ENCODE peak calls at places on chromosomes 2 and 18, in seven cellular contexts. K, E, H, G, Z, I and C are unnamed samples.

GRCh38 chr2:234494361-234495075 is 2.4 kb downstream of the ARL4C start:
- DNase-seq in K (peak; percentile 66), E (peak; percentile 46), H (no peak), G (no peak), Z (no peak), I (no peak), C (no peak)

GRCh38 chr18:78174737-78175136 is 804.9 kb upstream of the SALL3 start:
- DNase-seq in K (no peak), E (no peak), H (no peak), G (no peak), Z (no peak), I (no peak), C (no peak)

GRCh38 chr2:102018823-102019445 is 27.2 kb downstream of the IL1R2 start:
- DNase-seq in K (peak; percentile 66), E (no peak), H (no peak), G (no peak), Z (no peak), I (no peak), C (no peak)

GRCh38 chr2:145106293-145106692 is 586.4 kb upstream of the ZEB2 start:
- DNase-seq in K (no peak), E (no peak), H (no peak), G (no peak), Z (no peak), I (no peak), C (no peak)

GRCh38 chr2:23404426-23404825 is 19.4 kb downstream of the KLHL29 start:
- DNase-seq in K (peak; percentile 91), E (peak; percentile 80), H (no peak), G (no peak), Z (peak; percentile 24), I (peak; percentile 26), C (no peak)

GRCh38 chr2:3651686-3652516 is 6.1 kb upstream of the ALLC start:
- DNase-seq in K (no peak), E (peak; percentile 19), H (peak; percentile 70), G (no peak), Z (peak; percentile 92), I (peak; percentile 60), C (no peak)

GRCh38 chr18:58309610-58310239 is 265.7 kb downstream of the NEDD4L start:
- DNase-seq in K (no peak), E (no peak), H (no peak), G (no peak), Z (no peak), I (no peak), C (no peak)

GRCh38 chr18:10588975-10589374 is 63.1 kb downstream of the NAPG start:
- DNase-seq in K (peak; percentile 18), E (no peak), H (no peak), G (peak; percentile 18), Z (no peak), I (no peak), C (peak; percentile 48)

GRCh38 chr2:195821566-195821932 is 164.5 kb downstream of the SLC39A10 start:
- DNase-seq in K (no peak), E (no peak), H (no peak), G (no peak), Z (no peak), I (no peak), C (no peak)

GRCh38 chr2:221726894-221727513 is 154.9 kb upstream of the EPHA4 start:
- DNase-seq in K (no peak), E (no peak), H (no peak), G (no peak), Z (no peak), I (no peak), C (no peak)

GRCh38 chr2:179422037-179422643 is 157.5 kb upstream of the SESTD1 start:
- DNase-seq in K (peak; percentile 77), E (peak; percentile 68), H (peak; percentile 53), G (peak; percentile 58), Z (peak; percentile 75), I (no peak), C (no peak)

GRCh38 chr2:69013837-69014796 is 1.1 kb downstream of the ANTXR1 start:
- DNase-seq in K (peak; percentile 54), E (peak; percentile 27), H (no peak), G (no peak), Z (no peak), I (no peak), C (no peak)

GRCh38 chr2:33059452-33060156 is 112.9 kb downstream of the LTBP1 start:
- DNase-seq in K (no peak), E (no peak), H (no peak), G (no peak), Z (no peak), I (no peak), C (no peak)

GRCh38 chr18:9743200-9744016 is 35.3 kb downstream of the RAB31 start:
- DNase-seq in K (peak; percentile 98), E (peak; percentile 87), H (peak; percentile 49), G (peak; percentile 96), Z (peak; percentile 54), I (no peak), C (peak; percentile 86)

GRCh38 chr2:203669820-203670219 is 36.6 kb upstream of the CD28 start:
- DNase-seq in K (peak; percentile 84), E (no peak), H (no peak), G (no peak), Z (no peak), I (no peak), C (no peak)

GRCh38 chr2:173118385-173118784 is 42.7 kb downstream of the MAP3K20 start:
- DNase-seq in K (peak; percentile 47), E (no peak), H (no peak), G (no peak), Z (no peak), I (no peak), C (no peak)

GRCh38 chr2:222318712-222319575 is 20.1 kb upstream of the PAX3 start:
- DNase-seq in K (no peak), E (no peak), H (no peak), G (no peak), Z (no peak), I (no peak), C (no peak)

GRCh38 chr2:70888389-70888924 is 47.2 kb upstream of the ATP6V1B1 start:
- DNase-seq in K (no peak), E (no peak), H (no peak), G (no peak), Z (no peak), I (no peak), C (no peak)

GRCh38 chr2:168338292-168338691 is 90.9 kb upstream of the STK39 start:
- DNase-seq in K (no peak), E (no peak), H (no peak), G (no peak), Z (peak; percentile 8), I (no peak), C (no peak)

GRCh38 chr2:239233576-239233975 is 167.2 kb downstream of the HDAC4 start:
- DNase-seq in K (no peak), E (no peak), H (no peak), G (no peak), Z (no peak), I (no peak), C (no peak)

GRCh38 chr2:34305587-34305986 is 706.5 kb upstream of the FAM98A start:
- DNase-seq in K (no peak), E (no peak), H (no peak), G (no peak), Z (no peak), I (no peak), C (no peak)

DNA sequence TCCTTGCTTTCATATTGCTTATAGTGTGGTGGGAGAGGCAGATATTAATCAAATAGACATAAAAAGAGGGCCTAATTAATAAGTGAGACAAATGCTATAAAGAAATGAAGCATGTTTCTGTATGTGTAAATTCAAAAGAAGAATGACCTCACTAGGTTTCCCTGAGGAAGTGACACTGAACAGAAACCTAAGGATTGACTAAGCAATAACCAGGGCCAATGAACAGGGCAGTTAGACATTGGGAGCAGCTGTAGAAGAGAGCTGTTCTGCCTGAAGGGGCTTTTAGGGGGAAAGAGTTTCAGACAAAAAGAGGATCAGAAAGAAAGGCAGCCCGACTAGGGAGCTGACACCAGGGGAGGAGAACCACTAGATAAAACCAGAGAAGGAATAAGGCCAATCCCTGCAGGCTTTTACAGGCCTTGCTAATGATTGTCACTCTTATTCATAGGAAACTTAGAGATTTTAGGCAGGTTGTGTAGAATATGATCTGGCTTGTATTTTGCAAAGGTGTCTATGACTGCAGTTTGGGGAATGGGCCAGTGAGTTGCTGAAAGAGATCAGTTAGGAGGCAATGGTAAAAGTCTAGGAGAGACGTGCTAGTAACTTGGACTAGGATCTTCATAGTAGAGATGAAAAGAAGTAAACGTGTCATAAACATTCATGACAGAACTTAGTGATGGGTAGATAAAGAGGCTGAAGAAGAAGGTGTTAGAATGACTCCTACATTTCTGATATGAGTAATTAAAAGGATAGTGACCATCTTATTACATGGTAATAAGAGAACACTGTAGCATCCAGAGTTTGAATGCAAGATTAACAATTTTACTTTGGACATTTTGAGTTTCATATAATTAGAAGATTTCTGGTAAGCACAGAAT is 26.8 kb upstream of the NABP1 start:
- DNase-seq in K (peak; percentile 36), E (peak; percentile 24), H (no peak), G (no peak), Z (no peak), I (peak; percentile 73), C (no peak)
- TF ChIP-seq POLR2A in K (no peak), E (no peak), H (no peak), G (no peak), Z (no peak), I (no peak), C (no peak)

GRCh38 chr2:54009549-54009948 is 38.8 kb upstream of the PSME4 start:
- DNase-seq in K (no peak), E (peak; percentile 20), H (no peak), G (no peak), Z (no peak), I (no peak), C (no peak)
- H3K4me2 ChIP-seq in K (no peak overlapping the region), E (no peak overlapping the region), H (no peak overlapping the region), G (no peak overlapping the region), Z (no peak overlapping the region), I (no peak overlapping the region), C (no peak overlapping the region)

DNA sequence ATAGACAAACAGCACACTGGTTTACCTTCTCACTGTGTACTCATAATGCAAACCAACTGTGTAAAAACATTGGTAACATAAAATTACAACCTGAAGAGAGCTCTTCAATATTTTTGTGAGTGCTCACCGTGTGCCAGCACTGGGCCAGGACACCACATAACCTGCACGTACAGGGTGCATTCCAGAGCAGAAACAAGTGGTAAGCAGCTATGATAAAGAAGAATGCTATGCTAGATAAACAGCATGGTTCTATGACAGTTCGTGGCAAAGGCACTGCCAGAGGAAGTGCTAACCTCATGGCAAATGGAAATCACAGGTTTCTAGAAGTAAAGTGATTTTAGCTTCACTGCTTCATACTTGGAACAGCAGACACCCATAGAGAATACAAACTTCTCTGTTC is 343.5 kb downstream of the MTX2 start:
- DNase-seq in K (no peak), E (peak; percentile 37), H (no peak), G (no peak), Z (no peak), I (no peak), C (no peak)
- H3K27me3 ChIP-seq in K (no peaks in the 10 kb centered on the region), E (no peaks in the 10 kb centered on the region), H (no peaks in the 10 kb centered on the region), G (no peaks in the 10 kb centered on the region), Z (peaks cover 3% of the 10 kb centered on the region), I (no peaks in the 10 kb centered on the region), C (no peaks in the 10 kb centered on the region)

GRCh38 chr2:27376151-27376865 is 4.2 kb downstream of the ZNF513 start:
- DNase-seq in K (no peak), E (no peak), H (no peak), G (no peak), Z (no peak), I (no peak), C (no peak)
- TF ChIP-seq POLR2A in K (no peak), E (peak; percentile 18), H (no peak), G (no peak), Z (no peak), I (peak; percentile 26), C (no peak)